ENCODE peak calls at places on chromosome X, in seven cellular contexts. One of them, this sample, is unnamed. For H3K9me2, the result is how much of the 10 kb centered on the place peaks cover.

GRCh38 chrX:44105228-44105913 is 132.2 kb upstream of the NDP start:
- DNase-seq in OCI-LY7: no peak
- DNase-seq in GM23248: no peak
- DNase-seq in SK-N-SH: peak
- DNase-seq in hepatocyte: no peak
- DNase-seq in MM.1S: no peak
- DNase-seq in GM23338: peak
- DNase-seq in this sample: no peak

GRCh38 chrX:80573275-80573674 is 153.0 kb downstream of the TENT5D start:
- DNase-seq in SK-N-SH: no peak
- DNase-seq in OCI-LY7: no peak
- DNase-seq in GM23338: no peak
- DNase-seq in hepatocyte: no peak
- DNase-seq in MM.1S: no peak
- DNase-seq in GM23248: no peak
- DNase-seq in this sample: no peak

GRCh38 chrX:7143076-7143475 is 4.4 kb upstream of the STS start:
- DNase-seq in GM23248: no peak
- DNase-seq in GM23338: no peak
- DNase-seq in SK-N-SH: no peak
- DNase-seq in OCI-LY7: no peak
- DNase-seq in MM.1S: no peak
- DNase-seq in hepatocyte: no peak
- DNase-seq in this sample: no peak

GRCh38 chrX:32408389-32408788 is 803.0 kb downstream of the DMD start:
- DNase-seq in GM23338: peak
- DNase-seq in hepatocyte: peak
- DNase-seq in SK-N-SH: peak
- DNase-seq in GM23248: no peak
- DNase-seq in MM.1S: peak
- DNase-seq in OCI-LY7: peak
- DNase-seq in this sample: peak

GRCh38 chrX:116240446-116240845 is 69.9 kb downstream of the AGTR2 start:
- DNase-seq in hepatocyte: no peak
- DNase-seq in SK-N-SH: no peak
- DNase-seq in GM23338: no peak
- DNase-seq in OCI-LY7: no peak
- DNase-seq in MM.1S: no peak
- DNase-seq in GM23248: no peak
- DNase-seq in this sample: no peak

GRCh38 chrX:124736553-124737240 is 390.3 kb downstream of the SH2D1A start:
- DNase-seq in GM23248: no peak
- DNase-seq in hepatocyte: no peak
- DNase-seq in SK-N-SH: no peak
- DNase-seq in GM23338: peak
- DNase-seq in MM.1S: peak
- DNase-seq in OCI-LY7: no peak
- DNase-seq in this sample: no peak

GRCh38 chrX:95383778-95384177 is 1300.9 kb upstream of the DIAPH2 start:
- DNase-seq in OCI-LY7: no peak
- DNase-seq in MM.1S: no peak
- DNase-seq in hepatocyte: no peak
- DNase-seq in GM23248: no peak
- DNase-seq in GM23338: no peak
- DNase-seq in SK-N-SH: no peak
- DNase-seq in this sample: no peak

GRCh38 chrX:38271154-38271716 is 50.6 kb upstream of the SRPX start:
- DNase-seq in GM23248: peak
- DNase-seq in SK-N-SH: no peak
- DNase-seq in MM.1S: no peak
- DNase-seq in OCI-LY7: peak
- DNase-seq in hepatocyte: no peak
- DNase-seq in GM23338: no peak
- DNase-seq in this sample: no peak

GRCh38 chrX:38052096-38052495 is 45.7 kb downstream of the SYTL5 start:
- DNase-seq in SK-N-SH: no peak
- DNase-seq in GM23248: peak
- DNase-seq in MM.1S: no peak
- DNase-seq in GM23338: no peak
- DNase-seq in OCI-LY7: no peak
- DNase-seq in hepatocyte: no peak
- DNase-seq in this sample: no peak

GRCh38 chrX:37993857-37994619 is 12.3 kb upstream of the SYTL5 start:
- DNase-seq in GM23248: no peak
- DNase-seq in GM23338: peak
- DNase-seq in OCI-LY7: peak
- DNase-seq in SK-N-SH: no peak
- DNase-seq in hepatocyte: peak
- DNase-seq in MM.1S: peak
- DNase-seq in this sample: no peak

GRCh38 chrX:115561605-115562491 is 874 bp downstream of the PLS3 start:
- DNase-seq in OCI-LY7: no peak
- DNase-seq in GM23248: peak
- DNase-seq in SK-N-SH: peak
- DNase-seq in GM23338: peak
- DNase-seq in hepatocyte: peak
- DNase-seq in MM.1S: no peak
- DNase-seq in this sample: peak

GRCh38 chrX:12228862-12229261 is 90.6 kb downstream of the FRMPD4 start:
- DNase-seq in GM23248: no peak
- DNase-seq in GM23338: no peak
- DNase-seq in hepatocyte: no peak
- DNase-seq in SK-N-SH: no peak
- DNase-seq in MM.1S: no peak
- DNase-seq in OCI-LY7: no peak
- DNase-seq in this sample: no peak
- H3K9me2 ChIP-seq in GM23248: under half
- H3K9me2 ChIP-seq in GM23338: under half
- H3K9me2 ChIP-seq in hepatocyte: under half
- H3K9me2 ChIP-seq in SK-N-SH: under half
- H3K9me2 ChIP-seq in MM.1S: under half
- H3K9me2 ChIP-seq in OCI-LY7: under half
- H3K9me2 ChIP-seq in this sample: under half

DNA sequence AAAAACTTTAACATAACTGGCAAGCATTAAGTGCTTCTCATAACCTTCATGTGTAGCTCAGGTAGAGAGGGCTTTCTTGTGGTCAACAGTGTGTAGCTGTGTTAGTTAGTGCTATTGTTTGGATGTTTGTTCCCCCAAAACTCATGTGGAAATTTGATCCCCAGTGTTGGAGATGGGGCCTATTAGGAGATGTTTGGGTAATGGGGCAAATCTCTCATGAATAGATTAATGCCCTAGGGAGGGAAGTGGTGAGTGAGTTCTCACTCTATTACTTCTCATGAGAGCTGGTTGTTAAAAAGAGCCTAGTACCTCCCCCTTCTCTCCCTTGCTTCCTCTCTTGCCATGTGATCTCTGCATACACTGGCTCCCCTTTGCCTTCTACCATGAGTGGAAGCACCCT is 16.5 kb upstream of the SLC25A43 start:
- DNase-seq in hepatocyte: no peak
- DNase-seq in MM.1S: no peak
- DNase-seq in SK-N-SH: no peak
- DNase-seq in GM23338: no peak
- DNase-seq in GM23248: no peak
- DNase-seq in OCI-LY7: no peak
- DNase-seq in this sample: no peak
- H3K9me2 ChIP-seq in hepatocyte: under half
- H3K9me2 ChIP-seq in MM.1S: under half
- H3K9me2 ChIP-seq in SK-N-SH: under half
- H3K9me2 ChIP-seq in GM23338: under half
- H3K9me2 ChIP-seq in GM23248: under half
- H3K9me2 ChIP-seq in OCI-LY7: under half
- H3K9me2 ChIP-seq in this sample: under half

GRCh38 chrX:108731144-108731543 is 5.2 kb downstream of the IRS4 start:
- DNase-seq in OCI-LY7: no peak
- DNase-seq in MM.1S: no peak
- DNase-seq in hepatocyte: no peak
- DNase-seq in GM23338: no peak
- DNase-seq in SK-N-SH: no peak
- DNase-seq in GM23248: no peak
- DNase-seq in this sample: no peak

GRCh38 chrX:108722561-108722960 is 13.8 kb downstream of the IRS4 start:
- DNase-seq in OCI-LY7: no peak
- DNase-seq in MM.1S: no peak
- DNase-seq in hepatocyte: no peak
- DNase-seq in GM23338: no peak
- DNase-seq in SK-N-SH: no peak
- DNase-seq in GM23248: no peak
- DNase-seq in this sample: no peak

DNA sequence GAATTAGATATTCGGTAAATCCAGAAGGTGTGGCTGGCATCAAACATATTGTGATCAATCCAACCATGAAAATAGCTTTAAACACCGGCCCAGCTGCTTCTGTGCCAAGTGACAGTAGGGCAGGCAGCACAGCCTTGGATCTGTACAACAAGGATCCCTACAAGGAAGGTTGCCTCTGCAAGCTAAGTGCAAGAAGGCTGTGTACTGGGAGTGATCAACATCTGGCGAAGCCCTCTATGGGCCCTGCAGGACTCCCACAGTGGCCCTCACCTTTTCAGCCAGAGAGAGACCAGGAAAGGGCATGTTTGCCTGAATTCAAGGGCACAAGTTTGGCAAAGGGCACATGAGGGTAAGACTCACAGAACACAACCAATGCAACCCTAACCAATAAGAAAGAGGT is 9.6 kb downstream of the IRS4 start:
- DNase-seq in hepatocyte: no peak
- DNase-seq in GM23248: no peak
- DNase-seq in SK-N-SH: no peak
- DNase-seq in OCI-LY7: no peak
- DNase-seq in MM.1S: no peak
- DNase-seq in GM23338: no peak
- DNase-seq in this sample: no peak
- H3K9me2 ChIP-seq in hepatocyte: under half
- H3K9me2 ChIP-seq in GM23248: under half
- H3K9me2 ChIP-seq in SK-N-SH: under half
- H3K9me2 ChIP-seq in OCI-LY7: under half
- H3K9me2 ChIP-seq in MM.1S: under half
- H3K9me2 ChIP-seq in GM23338: under half
- H3K9me2 ChIP-seq in this sample: under half

GRCh38 chrX:24148535-24149345 is 789 bp upstream of the ZFX start:
- DNase-seq in hepatocyte: peak
- DNase-seq in SK-N-SH: peak
- DNase-seq in GM23248: peak
- DNase-seq in MM.1S: no peak
- DNase-seq in OCI-LY7: peak
- DNase-seq in GM23338: no peak
- DNase-seq in this sample: no peak

GRCh38 chrX:24151513-24151912 is 2.0 kb downstream of the ZFX start:
- DNase-seq in OCI-LY7: no peak
- DNase-seq in SK-N-SH: no peak
- DNase-seq in MM.1S: no peak
- DNase-seq in GM23248: peak
- DNase-seq in hepatocyte: no peak
- DNase-seq in GM23338: no peak
- DNase-seq in this sample: no peak

GRCh38 chrX:24149346-24150050 is at the start of gene ZFX:
- DNase-seq in SK-N-SH: peak
- DNase-seq in OCI-LY7: peak
- DNase-seq in GM23248: peak
- DNase-seq in MM.1S: peak
- DNase-seq in GM23338: no peak
- DNase-seq in hepatocyte: peak
- DNase-seq in this sample: peak

GRCh38 chrX:24148118-24148517 is 1.4 kb upstream of the ZFX start:
- DNase-seq in GM23248: no peak
- DNase-seq in SK-N-SH: no peak
- DNase-seq in hepatocyte: no peak
- DNase-seq in MM.1S: peak
- DNase-seq in GM23338: no peak
- DNase-seq in OCI-LY7: peak
- DNase-seq in this sample: no peak

GRCh38 chrX:24150051-24150790 is 692 bp downstream of the ZFX start:
- DNase-seq in hepatocyte: peak
- DNase-seq in GM23338: peak
- DNase-seq in GM23248: peak
- DNase-seq in OCI-LY7: peak
- DNase-seq in SK-N-SH: peak
- DNase-seq in MM.1S: peak
- DNase-seq in this sample: peak
- H3K9me2 ChIP-seq in hepatocyte: under half
- H3K9me2 ChIP-seq in GM23338: under half
- H3K9me2 ChIP-seq in GM23248: under half
- H3K9me2 ChIP-seq in OCI-LY7: under half
- H3K9me2 ChIP-seq in SK-N-SH: under half
- H3K9me2 ChIP-seq in MM.1S: under half
- H3K9me2 ChIP-seq in this sample: under half

This sample was measured in PC-9.